ENCODE peak calls at places on chromosome 19, in nine cellular contexts. E is C1 segment of cervical spinal cord, W is fibroblast of lung, C is transverse colon, I is mesothelial cell of epicardium, R is GM04503, G is ELF-1, Q is breast epithelium, K is OCI-LY7. M is an unnamed sample.

GRCh38 chr19:4295972-4296771 is 6.0 kb downstream of the TMIGD2 start:
- DNase-seq in E (peak; percentile 37), W (peak; percentile 33), C (peak; percentile 22), I (no peak), R (no peak), G (peak; percentile 46), Q (no peak), K (peak; percentile 50), M (no peak)

GRCh38 chr19:54133312-54133956 is 4.1 kb upstream of the CNOT3 start:
- DNase-seq in E (no peak), W (no peak), C (no peak), I (peak; percentile 49), R (no peak), G (no peak), Q (no peak), K (no peak), M (no peak)

GRCh38 chr19:384801-385169 is 24.2 kb downstream of the C2CD4C start:
- DNase-seq in E (no peak), W (no peak), C (no peak), I (no peak), R (no peak), G (no peak), Q (no peak), K (peak; percentile 29), M (no peak)

GRCh38 chr19:18309525-18310064 is 13.3 kb downstream of the LSM4 start:
- DNase-seq in E (no peak), W (no peak), C (no peak), I (no peak), R (no peak), G (no peak), Q (no peak), K (no peak), M (no peak)

GRCh38 chr19:9878511-9879196 is 43.5 kb downstream of the PIN1 start:
- DNase-seq in E (no peak), W (no peak), C (no peak), I (no peak), R (no peak), G (peak; percentile 44), Q (no peak), K (no peak), M (no peak)

GRCh38 chr19:51571599-51571998 is 516 bp downstream of the ZNF175 start:
- DNase-seq in E (no peak), W (no peak), C (no peak), I (no peak), R (no peak), G (peak; percentile 8), Q (no peak), K (no peak), M (no peak)

GRCh38 chr19:28980236-28980868 is 232.6 kb downstream of the UQCRFS1 start:
- DNase-seq in E (no peak), W (no peak), C (no peak), I (no peak), R (no peak), G (peak; percentile 65), Q (no peak), K (no peak), M (no peak)

GRCh38 chr19:33386361-33386858 is 12.9 kb downstream of the CEBPG start:
- DNase-seq in E (no peak), W (no peak), C (no peak), I (no peak), R (no peak), G (no peak), Q (no peak), K (no peak), M (peak; percentile 77)

GRCh38 chr19:3760871-3761361 is 576 bp downstream of the APBA3 start:
- DNase-seq in E (no peak), W (peak; percentile 5), C (no peak), I (no peak), R (no peak), G (no peak), Q (no peak), K (peak; percentile 2), M (no peak)

GRCh38 chr19:54152878-54153524 is 6.5 kb downstream of the LENG1 start:
- DNase-seq in E (no peak), W (no peak), C (no peak), I (no peak), R (no peak), G (no peak), Q (no peak), K (no peak), M (no peak)

GRCh38 chr19:6501740-6502648 is at the start of gene TUBB4A:
- DNase-seq in E (peak; percentile 80), W (no peak), C (peak; percentile 28), I (no peak), R (no peak), G (no peak), Q (no peak), K (peak; percentile 84), M (no peak)

GRCh38 chr19:38734426-38735256 is 9.6 kb downstream of the CAPN12 start:
- DNase-seq in E (no peak), W (no peak), C (peak; percentile 56), I (no peak), R (no peak), G (peak; percentile 36), Q (peak; percentile 42), K (peak; percentile 66), M (no peak)

GRCh38 chr19:2791876-2792275 is 6.6 kb downstream of the THOP1 start:
- DNase-seq in E (no peak), W (no peak), C (no peak), I (no peak), R (no peak), G (no peak), Q (no peak), K (no peak), M (no peak)

GRCh38 chr19:7159105-7159933 is 89.8 kb downstream of the ZNF557 start:
- DNase-seq in E (no peak), W (peak; percentile 95), C (peak; percentile 40), I (no peak), R (peak; percentile 87), G (no peak), Q (no peak), K (no peak), M (no peak)

GRCh38 chr19:48635263-48635965 is 1.8 kb downstream of the DBP start:
- DNase-seq in E (peak; percentile 78), W (no peak), C (peak; percentile 82), I (no peak), R (no peak), G (no peak), Q (no peak), K (peak; percentile 86), M (no peak)

GRCh38 chr19:49362048-49362925 is at the start of gene TEAD2:
- DNase-seq in E (no peak), W (peak; percentile 47), C (peak; percentile 75), I (peak; percentile 59), R (no peak), G (peak; percentile 70), Q (peak; percentile 46), K (no peak), M (peak; percentile 88)

GRCh38 chr19:46131485-46132143 is 7.1 kb upstream of the IGFL3 start:
- DNase-seq in E (no peak), W (peak; percentile 20), C (no peak), I (no peak), R (no peak), G (no peak), Q (no peak), K (no peak), M (no peak)

GRCh38 chr19:2815923-2816322 is 3.7 kb upstream of the ZNF554 start:
- DNase-seq in E (no peak), W (no peak), C (no peak), I (no peak), R (no peak), G (no peak), Q (no peak), K (no peak), M (no peak)

GRCh38 chr19:9128171-9128570 is 1.4 kb upstream of the OR7G3 start:
- DNase-seq in E (no peak), W (no peak), C (no peak), I (no peak), R (no peak), G (no peak), Q (no peak), K (no peak), M (no peak)

GRCh38 chr19:23286477-23286876 is 36.3 kb upstream of the ZNF724 start:
- DNase-seq in E (no peak), W (no peak), C (no peak), I (no peak), R (no peak), G (no peak), Q (no peak), K (peak; percentile 69), M (no peak)

GRCh38 chr19:44912854-44913253 is 1.6 kb upstream of the APOC1 start:
- DNase-seq in E (peak; percentile 90), W (peak; percentile 55), C (peak; percentile 44), I (no peak), R (no peak), G (no peak), Q (peak; percentile 36), K (no peak), M (no peak)

GRCh38 chr19:11781295-11782057 is 14.7 kb downstream of the ZNF441 start:
- DNase-seq in E (no peak), W (peak; percentile 23), C (no peak), I (no peak), R (no peak), G (no peak), Q (no peak), K (no peak), M (no peak)

GRCh38 chr19:57800696-57801095 is 14.0 kb downstream of the ZNF552 start:
- DNase-seq in E (no peak), W (no peak), C (no peak), I (no peak), R (no peak), G (no peak), Q (no peak), K (no peak), M (no peak)